ENCODE peak calls at places on chromosomes 11 and 22, in eight cellular contexts. B, I, M, E, V, U, K and Z are unnamed samples.

GRCh38 chr11:11464555-11464954 is 111.5 kb upstream of the CSNK2A3 start:
- DNase-seq in V (no peak), M (peak), E (no peak), I (peak), B (peak), K (no peak), U (no peak), Z (no peak)

GRCh38 chr11:27234043-27234668 is 128.9 kb downstream of the CCDC34 start:
- DNase-seq in M (peak), E (peak), B (peak), V (no peak), K (peak), I (peak), U (no peak), Z (peak)

GRCh38 chr22:26835929-26836528 is 178.6 kb downstream of the MIAT start:
- DNase-seq in M (peak), U (peak), B (peak), K (peak), I (peak), E (peak), V (peak), Z (peak)

GRCh38 chr11:133078591-133079179 is 453.6 kb downstream of the OPCML start:
- DNase-seq in E (no peak), I (no peak), V (peak), M (peak), B (peak), K (peak), U (peak), Z (peak)

GRCh38 chr22:30439836-30440235 is 14.3 kb downstream of the MTFP1 start:
- DNase-seq in U (no peak), V (no peak), E (no peak), M (no peak), K (no peak), I (no peak), B (no peak), Z (no peak)

GRCh38 chr11:67698247-67698646 is 23.8 kb upstream of the ALDH3B2 start:
- DNase-seq in M (peak), B (peak), I (peak), V (no peak), E (no peak), U (peak), K (no peak), Z (no peak)

GRCh38 chr11:79068356-79068755 is 372.5 kb downstream of the TENM4 start:
- DNase-seq in M (no peak), E (no peak), V (no peak), K (no peak), B (no peak), I (no peak), U (no peak), Z (no peak)

GRCh38 chr11:93080146-93080759 is 110.8 kb downstream of the MTNR1B start:
- DNase-seq in E (no peak), V (no peak), M (no peak), K (no peak), U (no peak), B (no peak), I (peak), Z (no peak)

GRCh38 chr22:19139974-19140373 is 4.5 kb downstream of the ESS2 start:
- DNase-seq in K (no peak), V (no peak), I (no peak), M (no peak), U (no peak), B (no peak), E (no peak), Z (no peak)

GRCh38 chr22:39291501-39291900 is 27.9 kb downstream of the RPL3 start:
- DNase-seq in U (no peak), B (no peak), M (no peak), E (no peak), I (no peak), K (no peak), V (no peak), Z (no peak)

GRCh38 chr11:29119116-29119515 is 897.7 kb downstream of the KCNA4 start:
- DNase-seq in K (no peak), E (no peak), M (peak), B (peak), U (no peak), V (no peak), I (peak), Z (peak)

GRCh38 chr11:103436131-103436770 is 327.0 kb downstream of the DYNC2H1 start:
- DNase-seq in B (no peak), K (no peak), I (no peak), M (peak), U (no peak), V (no peak), E (no peak), Z (no peak)

GRCh38 chr11:62542750-62543567 is 3.6 kb downstream of the AHNAK start:
- DNase-seq in M (peak), K (peak), E (peak), U (peak), I (peak), B (peak), V (peak), Z (peak)

GRCh38 chr11:72614381-72614780 is 59.8 kb downstream of the PDE2A start:
- DNase-seq in U (no peak), I (peak), E (no peak), M (no peak), K (no peak), V (no peak), B (no peak), Z (no peak)

GRCh38 chr22:27844656-27845602 is 43.4 kb upstream of the MN1 start:
- DNase-seq in E (no peak), K (no peak), M (no peak), B (no peak), I (no peak), U (no peak), V (no peak), Z (no peak)

GRCh38 chr22:22692707-22693530 is 48.5 kb downstream of the GGTLC2 start:
- DNase-seq in V (peak), E (no peak), K (peak), I (peak), B (peak), U (peak), M (peak), Z (peak)

GRCh38 chr11:125404811-125405481 is 91.1 kb downstream of the FEZ1 start:
- DNase-seq in U (peak), K (no peak), E (peak), M (peak), B (peak), V (peak), I (peak), Z (peak)

GRCh38 chr22:26428515-26429457 is at the start of gene ASPHD2:
- DNase-seq in I (peak), B (peak), K (peak), V (peak), E (peak), M (peak), U (peak), Z (peak)

GRCh38 chr11:16739326-16739875 is 954 bp downstream of the C11orf58 start:
- DNase-seq in K (no peak), M (peak), B (peak), E (no peak), U (no peak), I (peak), V (no peak), Z (peak)

GRCh38 chr11:69012092-69013008 is 696 bp downstream of the MRGPRF start:
- DNase-seq in K (no peak), E (no peak), V (no peak), I (no peak), B (peak), M (peak), U (no peak), Z (peak)

GRCh38 chr11:117409511-117409910 is 81.9 kb downstream of the CEP164 start:
- DNase-seq in M (no peak), K (no peak), B (no peak), V (no peak), I (no peak), U (no peak), E (no peak), Z (no peak)

GRCh38 chr22:39238561-39238960 is 6.2 kb downstream of the PDGFB start:
- DNase-seq in M (no peak), B (no peak), K (no peak), V (no peak), U (no peak), I (no peak), E (no peak), Z (no peak)

GRCh38 chr11:31795706-31796522 is 15.2 kb downstream of the PAX6 start:
- DNase-seq in U (no peak), V (no peak), I (no peak), M (no peak), K (no peak), E (no peak), B (no peak), Z (no peak)

GRCh38 chr22:31440681-31441080 is 41.3 kb downstream of the DRG1 start:
- DNase-seq in U (no peak), B (no peak), K (no peak), V (no peak), M (no peak), I (no peak), E (no peak), Z (no peak)

GRCh38 chr11:75583710-75584658 is 21.9 kb downstream of the SERPINH1 start:
- DNase-seq in M (peak), U (no peak), B (peak), V (peak), K (no peak), I (no peak), E (no peak), Z (peak)

GRCh38 chr22:44735518-44736428 is 16.6 kb upstream of the ARHGAP8 start:
- DNase-seq in V (peak), B (peak), M (peak), U (peak), I (peak), K (peak), E (no peak), Z (peak)

GRCh38 chr11:120106354-120106753 is 31.6 kb downstream of the TRIM29 start:
- DNase-seq in K (no peak), I (no peak), V (no peak), B (no peak), M (no peak), E (no peak), U (no peak), Z (no peak)